ENCODE peak calls at places on chromosome 20, in six cellular contexts. One of them, this sample, is unnamed.

GRCh38 chr20:15179426-15180190 is 842.2 kb upstream of the FLRT3 start:
- DNase-seq in uterus: no peak
- DNase-seq in left lung: no peak
- DNase-seq in SJSA1: no peak
- DNase-seq in CD8-positive, alpha-beta T cell: no peak
- DNase-seq in K562: no peak
- DNase-seq in this sample: no peak

GRCh38 chr20:47980336-47981177 is 195.3 kb upstream of the SULF2 start:
- DNase-seq in uterus: no peak
- DNase-seq in left lung: no peak
- DNase-seq in SJSA1: no peak
- DNase-seq in CD8-positive, alpha-beta T cell: no peak
- DNase-seq in K562: no peak
- DNase-seq in this sample: no peak

GRCh38 chr20:11323821-11324220 is 593.9 kb upstream of the BTBD3 start:
- DNase-seq in uterus: no peak
- DNase-seq in left lung: no peak
- DNase-seq in SJSA1: no peak
- DNase-seq in CD8-positive, alpha-beta T cell: no peak
- DNase-seq in K562: no peak
- DNase-seq in this sample: no peak

GRCh38 chr20:60147004-60147403 is 188.8 kb downstream of the CDH26 start:
- DNase-seq in uterus: no peak
- DNase-seq in left lung: no peak
- DNase-seq in SJSA1: no peak
- DNase-seq in CD8-positive, alpha-beta T cell: no peak
- DNase-seq in K562: no peak
- DNase-seq in this sample: no peak

GRCh38 chr20:47036091-47036880 is 141.6 kb downstream of the EYA2 start:
- DNase-seq in uterus: no peak
- DNase-seq in left lung: no peak
- DNase-seq in SJSA1: no peak
- DNase-seq in CD8-positive, alpha-beta T cell: no peak
- DNase-seq in K562: no peak
- DNase-seq in this sample: no peak

GRCh38 chr20:21361266-21361665 is 36.1 kb downstream of the NKX2-4 start:
- DNase-seq in uterus: no peak
- DNase-seq in left lung: no peak
- DNase-seq in SJSA1: no peak
- DNase-seq in CD8-positive, alpha-beta T cell: no peak
- DNase-seq in K562: no peak
- DNase-seq in this sample: no peak

GRCh38 chr20:6045566-6045965 is 8.3 kb downstream of the LRRN4 start:
- DNase-seq in uterus: no peak
- DNase-seq in left lung: no peak
- DNase-seq in SJSA1: no peak
- DNase-seq in CD8-positive, alpha-beta T cell: no peak
- DNase-seq in K562: no peak
- DNase-seq in this sample: no peak

GRCh38 chr20:40970218-40970617 is 58.4 kb upstream of the TOP1 start:
- DNase-seq in uterus: no peak
- DNase-seq in left lung: no peak
- DNase-seq in SJSA1: no peak
- DNase-seq in CD8-positive, alpha-beta T cell: no peak
- DNase-seq in K562: no peak
- DNase-seq in this sample: no peak

GRCh38 chr20:47659904-47660601 is 125.2 kb downstream of the SULF2 start:
- DNase-seq in uterus: no peak
- DNase-seq in left lung: no peak
- DNase-seq in SJSA1: no peak
- DNase-seq in CD8-positive, alpha-beta T cell: no peak
- DNase-seq in K562: peak; percentile 40
- DNase-seq in this sample: no peak

GRCh38 chr20:25135031-25135430 is 53.1 kb upstream of the VSX1 start:
- DNase-seq in uterus: no peak
- DNase-seq in left lung: no peak
- DNase-seq in SJSA1: no peak
- DNase-seq in CD8-positive, alpha-beta T cell: no peak
- DNase-seq in K562: no peak
- DNase-seq in this sample: no peak

GRCh38 chr20:38812915-38813573 is 7.5 kb downstream of the PPP1R16B start:
- DNase-seq in uterus: no peak
- DNase-seq in left lung: no peak
- DNase-seq in SJSA1: no peak
- DNase-seq in CD8-positive, alpha-beta T cell: no peak
- DNase-seq in K562: no peak
- DNase-seq in this sample: no peak

GRCh38 chr20:48051810-48052491 is 266.7 kb upstream of the SULF2 start:
- DNase-seq in uterus: peak; percentile 61
- DNase-seq in left lung: no peak
- DNase-seq in SJSA1: peak; percentile 74
- DNase-seq in CD8-positive, alpha-beta T cell: no peak
- DNase-seq in K562: no peak
- DNase-seq in this sample: no peak

GRCh38 chr20:21125072-21125848 is 622 bp upstream of the KIZ start:
- DNase-seq in uterus: peak; percentile 46
- DNase-seq in left lung: no peak
- DNase-seq in SJSA1: peak; percentile 85
- DNase-seq in CD8-positive, alpha-beta T cell: no peak
- DNase-seq in K562: no peak
- DNase-seq in this sample: peak; percentile 5

GRCh38 chr20:57391439-57392129 is 388 bp downstream of the RBM38 start:
- DNase-seq in uterus: no peak
- DNase-seq in left lung: peak; percentile 84
- DNase-seq in SJSA1: no peak
- DNase-seq in CD8-positive, alpha-beta T cell: peak; percentile 27
- DNase-seq in K562: peak; percentile 74
- DNase-seq in this sample: no peak

DNA sequence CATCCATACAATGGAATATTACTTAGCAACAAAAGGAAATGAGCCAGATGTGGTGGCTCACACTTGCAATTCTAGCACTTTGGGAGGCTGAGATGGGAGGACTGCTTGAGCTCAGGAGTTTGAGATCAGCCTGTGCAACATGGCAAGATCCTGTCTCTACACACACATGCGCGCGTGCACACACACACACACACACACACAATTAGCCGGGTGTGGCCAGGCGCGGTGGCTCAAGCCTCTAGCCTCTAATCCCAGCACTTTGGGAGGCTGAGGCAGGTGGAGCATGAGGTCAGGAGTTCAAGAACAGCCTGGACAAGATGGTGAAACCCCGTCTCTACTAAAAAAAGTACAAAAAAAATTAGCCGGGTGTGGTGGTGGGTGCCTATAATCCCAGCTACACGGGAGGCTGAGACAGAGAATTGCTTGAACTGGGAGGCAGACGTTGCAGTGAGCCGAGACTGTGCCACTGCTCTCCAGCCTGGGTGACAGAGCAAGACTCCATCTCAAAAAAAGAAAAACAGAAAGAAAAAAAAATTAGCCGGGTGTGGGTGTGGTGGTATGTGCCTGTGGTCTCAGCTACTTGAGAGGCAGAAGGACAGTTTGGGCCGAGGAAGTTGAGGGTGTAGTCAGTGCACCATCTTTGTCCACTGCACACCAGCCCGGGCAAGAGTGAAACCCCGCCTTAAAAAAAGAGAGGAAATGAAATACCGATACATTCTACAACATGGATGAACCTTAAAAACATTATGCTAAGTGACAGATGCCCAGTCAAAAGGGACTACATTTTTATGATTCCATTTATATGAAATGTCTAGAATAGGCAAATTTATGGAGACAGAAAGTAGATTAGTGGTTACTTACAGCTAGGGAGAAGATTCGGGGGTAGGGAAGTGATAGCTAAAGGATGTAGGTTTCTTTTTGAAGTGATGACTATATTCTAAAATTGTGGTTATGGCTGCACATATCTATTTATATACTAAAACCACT is 52.5 kb downstream of the RBL1 start:
- DNase-seq in uterus: no peak
- DNase-seq in left lung: no peak
- DNase-seq in SJSA1: no peak
- DNase-seq in CD8-positive, alpha-beta T cell: peak; percentile 6
- DNase-seq in K562: no peak
- DNase-seq in this sample: no peak
- H3K36me3 ChIP-seq in uterus: no peaks in the 10 kb centered on the region
- H3K36me3 ChIP-seq in left lung: no peaks in the 10 kb centered on the region
- H3K36me3 ChIP-seq in SJSA1: peaks cover 72% of the 10 kb centered on the region
- H3K36me3 ChIP-seq in CD8-positive, alpha-beta T cell: peaks cover 12% of the 10 kb centered on the region
- H3K36me3 ChIP-seq in K562: peaks cover 88% of the 10 kb centered on the region
- H3K36me3 ChIP-seq in this sample: peaks cover 6% of the 10 kb centered on the region

GRCh38 chr20:51303731-51304670 is 238.5 kb downstream of the NFATC2 start:
- DNase-seq in uterus: no peak
- DNase-seq in left lung: no peak
- DNase-seq in SJSA1: no peak
- DNase-seq in CD8-positive, alpha-beta T cell: no peak
- DNase-seq in K562: no peak
- DNase-seq in this sample: no peak

GRCh38 chr20:51298141-51298540 is 244.4 kb downstream of the NFATC2 start:
- DNase-seq in uterus: no peak
- DNase-seq in left lung: no peak
- DNase-seq in SJSA1: no peak
- DNase-seq in CD8-positive, alpha-beta T cell: no peak
- DNase-seq in K562: no peak
- DNase-seq in this sample: no peak

GRCh38 chr20:51301026-51301425 is 241.5 kb downstream of the NFATC2 start:
- DNase-seq in uterus: no peak
- DNase-seq in left lung: no peak
- DNase-seq in SJSA1: no peak
- DNase-seq in CD8-positive, alpha-beta T cell: no peak
- DNase-seq in K562: no peak
- DNase-seq in this sample: no peak

GRCh38 chr20:51299413-51299812 is 243.1 kb downstream of the NFATC2 start:
- DNase-seq in uterus: no peak
- DNase-seq in left lung: no peak
- DNase-seq in SJSA1: no peak
- DNase-seq in CD8-positive, alpha-beta T cell: no peak
- DNase-seq in K562: no peak
- DNase-seq in this sample: no peak

GRCh38 chr20:51300104-51300503 is 242.4 kb downstream of the NFATC2 start:
- DNase-seq in uterus: no peak
- DNase-seq in left lung: no peak
- DNase-seq in SJSA1: no peak
- DNase-seq in CD8-positive, alpha-beta T cell: no peak
- DNase-seq in K562: no peak
- DNase-seq in this sample: no peak
- H3K9me3 ChIP-seq in uterus: no peaks in the 10 kb centered on the region
- H3K9me3 ChIP-seq in left lung: no peaks in the 10 kb centered on the region
- H3K9me3 ChIP-seq in SJSA1: no peaks in the 10 kb centered on the region
- H3K9me3 ChIP-seq in CD8-positive, alpha-beta T cell: no peaks in the 10 kb centered on the region
- H3K9me3 ChIP-seq in K562: peaks cover 4% of the 10 kb centered on the region
- H3K9me3 ChIP-seq in this sample: no peaks in the 10 kb centered on the region

GRCh38 chr20:1929460-1929859 is 34.3 kb downstream of the SIRPA start:
- DNase-seq in uterus: no peak
- DNase-seq in left lung: no peak
- DNase-seq in SJSA1: no peak
- DNase-seq in CD8-positive, alpha-beta T cell: no peak
- DNase-seq in K562: no peak
- DNase-seq in this sample: no peak

GRCh38 chr20:1926237-1926636 is 31.0 kb downstream of the SIRPA start:
- DNase-seq in uterus: no peak
- DNase-seq in left lung: no peak
- DNase-seq in SJSA1: no peak
- DNase-seq in CD8-positive, alpha-beta T cell: no peak
- DNase-seq in K562: no peak
- DNase-seq in this sample: no peak

GRCh38 chr20:1927217-1927616 is 32.0 kb downstream of the SIRPA start:
- DNase-seq in uterus: no peak
- DNase-seq in left lung: no peak
- DNase-seq in SJSA1: no peak
- DNase-seq in CD8-positive, alpha-beta T cell: no peak
- DNase-seq in K562: no peak
- DNase-seq in this sample: no peak

GRCh38 chr20:1928782-1929181 is 33.6 kb downstream of the SIRPA start:
- DNase-seq in uterus: no peak
- DNase-seq in left lung: no peak
- DNase-seq in SJSA1: no peak
- DNase-seq in CD8-positive, alpha-beta T cell: no peak
- DNase-seq in K562: no peak
- DNase-seq in this sample: no peak

DNA sequence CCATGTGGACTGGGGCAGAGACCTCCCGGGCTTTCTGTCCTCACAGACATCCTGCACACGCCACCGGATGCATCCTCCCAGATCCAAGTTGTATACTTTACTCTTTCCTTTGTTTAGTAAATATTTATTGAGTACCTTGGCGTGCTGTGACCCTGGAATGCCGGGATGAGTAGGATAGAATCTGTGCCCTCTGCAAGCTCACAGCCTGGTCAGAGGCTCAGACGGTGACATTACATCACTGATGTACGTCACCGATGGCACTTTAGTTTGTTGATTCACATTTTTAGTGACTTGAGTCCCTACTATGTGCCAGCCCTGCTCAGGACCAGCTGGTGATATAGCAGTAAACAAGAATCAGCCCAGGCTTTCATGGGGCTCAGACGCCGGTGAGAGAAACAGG is 32.9 kb downstream of the SIRPA start:
- DNase-seq in uterus: no peak
- DNase-seq in left lung: no peak
- DNase-seq in SJSA1: no peak
- DNase-seq in CD8-positive, alpha-beta T cell: no peak
- DNase-seq in K562: no peak
- DNase-seq in this sample: no peak
- H3K36me3 ChIP-seq in uterus: no peaks in the 10 kb centered on the region
- H3K36me3 ChIP-seq in left lung: no peaks in the 10 kb centered on the region
- H3K36me3 ChIP-seq in SJSA1: no peaks in the 10 kb centered on the region
- H3K36me3 ChIP-seq in CD8-positive, alpha-beta T cell: no peaks in the 10 kb centered on the region
- H3K36me3 ChIP-seq in K562: no peaks in the 10 kb centered on the region
- H3K36me3 ChIP-seq in this sample: peaks cover 10% of the 10 kb centered on the region

GRCh38 chr20:39943336-39943735 is 745.7 kb downstream of the MAFB start:
- DNase-seq in uterus: no peak
- DNase-seq in left lung: no peak
- DNase-seq in SJSA1: no peak
- DNase-seq in CD8-positive, alpha-beta T cell: no peak
- DNase-seq in K562: no peak
- DNase-seq in this sample: no peak

GRCh38 chr20:39941235-39941634 is 747.8 kb downstream of the MAFB start:
- DNase-seq in uterus: no peak
- DNase-seq in left lung: no peak
- DNase-seq in SJSA1: no peak
- DNase-seq in CD8-positive, alpha-beta T cell: no peak
- DNase-seq in K562: no peak
- DNase-seq in this sample: no peak

GRCh38 chr20:39944861-39945260 is 744.2 kb downstream of the MAFB start:
- DNase-seq in uterus: no peak
- DNase-seq in left lung: no peak
- DNase-seq in SJSA1: no peak
- DNase-seq in CD8-positive, alpha-beta T cell: no peak
- DNase-seq in K562: no peak
- DNase-seq in this sample: no peak

GRCh38 chr20:39946053-39946810 is 742.8 kb downstream of the MAFB start:
- DNase-seq in uterus: no peak
- DNase-seq in left lung: no peak
- DNase-seq in SJSA1: no peak
- DNase-seq in CD8-positive, alpha-beta T cell: no peak
- DNase-seq in K562: no peak
- DNase-seq in this sample: no peak

GRCh38 chr20:39946946-39947345 is 742.1 kb downstream of the MAFB start:
- DNase-seq in uterus: no peak
- DNase-seq in left lung: no peak
- DNase-seq in SJSA1: no peak
- DNase-seq in CD8-positive, alpha-beta T cell: no peak
- DNase-seq in K562: no peak
- DNase-seq in this sample: no peak
- H3K9me3 ChIP-seq in uterus: no peaks in the 10 kb centered on the region
- H3K9me3 ChIP-seq in left lung: no peaks in the 10 kb centered on the region
- H3K9me3 ChIP-seq in SJSA1: no peaks in the 10 kb centered on the region
- H3K9me3 ChIP-seq in CD8-positive, alpha-beta T cell: no peaks in the 10 kb centered on the region
- H3K9me3 ChIP-seq in K562: peaks cover 4% of the 10 kb centered on the region
- H3K9me3 ChIP-seq in this sample: no peaks in the 10 kb centered on the region

GRCh38 chr20:32229351-32229750 is 21.7 kb downstream of the POFUT1 start:
- DNase-seq in uterus: no peak
- DNase-seq in left lung: no peak
- DNase-seq in SJSA1: no peak
- DNase-seq in CD8-positive, alpha-beta T cell: no peak
- DNase-seq in K562: no peak
- DNase-seq in this sample: no peak
- H3K36me3 ChIP-seq in uterus: no peaks in the 10 kb centered on the region
- H3K36me3 ChIP-seq in left lung: no peaks in the 10 kb centered on the region
- H3K36me3 ChIP-seq in SJSA1: peaks cover 80% of the 10 kb centered on the region
- H3K36me3 ChIP-seq in CD8-positive, alpha-beta T cell: peaks cover 13% of the 10 kb centered on the region
- H3K36me3 ChIP-seq in K562: peaks cover 87% of the 10 kb centered on the region
- H3K36me3 ChIP-seq in this sample: peaks cover 34% of the 10 kb centered on the region

This sample was measured in keratinocyte.